ENCODE peak calls at places on chromosomes 5 and 9, in five cellular contexts. F is BJ; E is substantia nigra; N is RWPE1; M is CD4-positive, alpha-beta T cell. W is an unnamed sample.

GRCh38 chr5:145283101-145283500 is 552.0 kb downstream of the PRELID2 start:
- DNase-seq in F (no peak), E (no peak), N (no peak), M (no peak), W (no peak)

GRCh38 chr9:134211811-134212460 is 47.6 kb upstream of the RNU6ATAC start:
- DNase-seq in F (no peak), E (no peak), N (no peak), M (no peak), W (no peak)

GRCh38 chr9:21781656-21782055 is 20.8 kb upstream of the MTAP start:
- DNase-seq in F (no peak), E (no peak), N (no peak), M (no peak), W (no peak)

GRCh38 chr5:95621839-95622629 is 2.1 kb downstream of the GPR150 start:
- DNase-seq in F (no peak), E (no peak), N (no peak), M (no peak), W (no peak)

GRCh38 chr5:16179511-16179935 is at the start of gene MARCHF11:
- DNase-seq in F (no peak), E (no peak), N (no peak), M (no peak), W (no peak)

GRCh38 chr9:95732803-95733686 is 142.4 kb upstream of the ERCC6L2 start:
- DNase-seq in F (no peak), E (no peak), N (no peak), M (no peak), W (no peak)

GRCh38 chr9:119500072-119500771 is 131.0 kb upstream of the BRINP1 start:
- DNase-seq in F (no peak), E (no peak), N (no peak), M (no peak), W (no peak)

GRCh38 chr5:60299944-60300343 is 400.0 kb downstream of the DEPDC1B start:
- DNase-seq in F (no peak), E (no peak), N (no peak), M (no peak), W (no peak)

GRCh38 chr5:66498791-66499207 is 97.4 kb upstream of the MAST4 start:
- DNase-seq in F (no peak), E (no peak), N (peak; percentile 79), M (no peak), W (no peak)

GRCh38 chr9:68872026-68872501 is 141.8 kb downstream of the PRKACG start:
- DNase-seq in F (no peak), E (no peak), N (no peak), M (no peak), W (no peak)

GRCh38 chr5:173099461-173099860 is 43.3 kb downstream of the CREBRF start:
- DNase-seq in F (no peak), E (no peak), N (no peak), M (no peak), W (no peak)

GRCh38 chr5:67272453-67273130 is 76.0 kb upstream of the CD180 start:
- DNase-seq in F (no peak), E (no peak), N (no peak), M (no peak), W (no peak)